ENCODE peak calls at places on chromosomes 5 and 9, in four cellular contexts. B is A549, M is Peyer's patch, V is GM12865. F is an unnamed sample.

GRCh38 chr9:90141723-90142122 is 500.9 kb downstream of the DIRAS2 start:
- DNase-seq in B (no peak), V (peak; percentile 17), M (no peak), F (no peak)

GRCh38 chr9:137486545-137487453 is 27.7 kb upstream of the NSMF start:
- DNase-seq in B (no peak), M (no peak), V (no peak), F (peak; percentile 55)

GRCh38 chr5:41929035-41929434 is 4.0 kb downstream of the FBXO4 start:
- DNase-seq in B (no peak), M (no peak), V (no peak), F (no peak)

GRCh38 chr5:16791036-16791705 is 144.9 kb downstream of the MYO10 start:
- DNase-seq in B (peak; percentile 55), V (peak; percentile 56), M (no peak), F (no peak)

GRCh38 chr5:169934990-169935389 is 45.3 kb downstream of the INSYN2B start:
- DNase-seq in V (no peak), B (no peak), M (no peak), F (no peak)

GRCh38 chr5:82312373-82312856 is 34.3 kb upstream of the RPS23 start:
- DNase-seq in M (peak; percentile 58), V (peak; percentile 37), B (peak; percentile 40), F (no peak)

GRCh38 chr5:145579336-145579735 is 255.8 kb downstream of the PRELID2 start:
- DNase-seq in M (no peak), B (no peak), V (no peak), F (no peak)

GRCh38 chr5:61734001-61734400 is 401.9 kb downstream of the ZSWIM6 start:
- DNase-seq in B (no peak), V (no peak), M (no peak), F (no peak)

GRCh38 chr9:272251-273213 is 57.9 kb downstream of the DOCK8 start:
- DNase-seq in B (no peak), V (peak; percentile 95), M (no peak), F (no peak)

GRCh38 chr5:16593013-16593412 is 23.8 kb downstream of the RETREG1 start:
- DNase-seq in M (no peak), B (no peak), V (no peak), F (no peak)

GRCh38 chr5:80870442-80870841 is 89.7 kb upstream of the RASGRF2 start:
- DNase-seq in M (no peak), B (no peak), V (no peak), F (no peak)

GRCh38 chr9:129432671-129433154 is 188.2 kb downstream of the C9orf50 start:
- DNase-seq in M (no peak), B (no peak), V (no peak), F (no peak)

GRCh38 chr5:171251519-171251918 is 57.5 kb upstream of the TLX3 start:
- DNase-seq in M (no peak), V (no peak), B (no peak), F (no peak)

DNA sequence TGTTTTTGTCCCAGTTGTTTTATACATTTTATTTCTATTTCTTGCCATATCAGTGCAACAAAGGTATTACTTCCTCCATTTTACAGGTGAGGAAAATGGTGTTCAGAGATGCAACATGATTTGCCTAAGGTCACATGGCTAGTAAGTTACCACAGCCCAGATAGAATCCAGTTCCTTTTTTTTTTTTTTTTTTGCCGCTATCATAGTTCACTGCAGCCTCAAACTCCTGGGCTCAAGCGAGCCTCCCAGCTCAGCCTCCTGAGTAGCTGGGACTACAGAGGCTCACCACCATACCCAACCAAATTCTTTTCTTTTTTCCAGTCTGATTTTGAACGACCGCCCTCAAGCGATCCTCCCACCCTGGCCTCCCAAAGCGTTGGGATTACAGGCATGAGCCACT is 480 bp upstream of the CCDC69 start:
- DNase-seq in M (no peak), V (peak; percentile 59), B (no peak), F (no peak)
- H3K4me3 ChIP-seq in M (peak overlapping the region; percentile 90), V (peak overlapping the region; percentile 76), B (peak overlapping the region; percentile 80), F (no peak overlapping the region)

DNA sequence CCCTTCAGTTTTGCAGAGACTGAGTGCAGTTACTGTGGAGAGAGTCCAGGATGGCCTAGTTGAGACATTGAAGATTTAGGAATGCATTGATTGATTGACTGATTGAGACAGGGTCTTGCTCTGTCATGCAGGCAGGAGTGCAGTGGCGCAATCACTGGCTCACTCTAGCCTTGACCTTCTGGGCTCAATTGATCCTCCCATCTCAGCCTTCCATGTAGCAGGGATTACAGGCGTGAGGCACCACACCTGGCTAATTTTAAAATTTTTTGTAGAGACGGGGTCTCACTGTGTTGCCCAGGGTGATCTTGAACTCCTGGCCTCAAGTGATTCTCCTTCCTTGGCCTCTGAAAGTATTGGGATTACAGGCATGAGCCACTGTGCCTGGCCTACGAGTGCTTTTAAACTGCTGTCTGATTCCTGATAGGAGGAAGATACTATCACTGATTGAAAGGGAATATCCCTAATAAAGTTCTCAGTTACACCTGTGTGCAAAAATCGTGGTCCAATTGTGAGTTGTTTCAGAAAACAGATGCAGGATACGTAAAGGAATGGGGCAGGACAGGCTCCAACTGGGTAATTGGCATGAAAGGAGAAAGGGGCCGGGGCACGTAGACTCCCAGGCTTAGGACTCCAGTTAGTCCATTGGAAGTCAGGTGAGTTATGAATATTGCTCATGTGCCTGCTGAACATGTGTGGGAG is 87.5 kb downstream of the KDM4C start:
- DNase-seq in M (no peak), B (no peak), V (no peak), F (no peak)
- H3K4me3 ChIP-seq in M (no peak overlapping the region), B (no peak overlapping the region), V (no peak overlapping the region), F (no peak overlapping the region)

DNA sequence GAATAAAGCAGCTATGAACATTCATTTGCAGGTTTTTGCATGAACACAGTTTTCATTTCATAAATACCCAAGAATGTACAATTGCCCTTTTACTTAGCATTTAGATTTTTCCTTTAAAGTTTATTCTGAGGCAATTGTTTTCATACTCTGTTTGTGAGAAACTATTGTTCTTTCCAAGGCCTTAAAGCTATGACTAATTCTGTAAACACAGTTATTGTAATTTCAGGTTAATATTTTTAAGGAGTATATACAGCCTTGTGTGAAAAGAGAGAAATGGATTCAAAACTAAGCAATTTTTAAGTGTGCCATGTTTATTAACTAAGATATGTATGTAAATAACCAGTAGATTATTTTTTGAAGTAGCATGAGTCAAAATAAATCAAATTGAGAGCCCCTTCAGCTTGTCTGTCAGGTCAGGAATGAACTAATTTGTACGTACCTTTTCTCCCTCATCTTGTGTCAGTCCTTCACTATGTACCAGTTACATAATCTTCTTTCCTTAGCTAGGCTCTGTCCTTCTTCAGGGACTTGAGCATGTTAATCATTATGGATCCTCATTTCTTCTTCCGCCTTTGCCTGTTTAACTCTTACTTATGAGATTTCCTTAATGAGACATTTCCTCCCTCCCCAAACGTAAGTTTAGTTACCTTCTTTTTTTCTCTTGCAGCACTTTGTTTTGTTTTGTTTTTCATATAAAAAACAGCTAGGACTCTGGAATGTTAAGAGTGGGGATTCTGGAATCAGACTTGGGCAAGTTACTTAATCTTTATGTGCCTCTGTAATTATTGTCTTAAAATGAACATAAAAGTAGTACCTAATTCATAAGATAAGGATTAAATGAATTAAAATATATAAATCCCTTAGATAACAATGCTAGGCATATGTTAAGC is 63.6 kb downstream of the NIPBL start:
- DNase-seq in M (no peak), V (no peak), B (no peak), F (no peak)
- H3K4me3 ChIP-seq in M (no peak overlapping the region), V (no peak overlapping the region), B (no peak overlapping the region), F (no peak overlapping the region)

GRCh38 chr5:10533218-10533617 is 30.7 kb upstream of the ANKRD33B start:
- DNase-seq in B (no peak), V (no peak), M (no peak), F (no peak)
- H3K4me3 ChIP-seq in B (no peak overlapping the region), V (no peak overlapping the region), M (no peak overlapping the region), F (no peak overlapping the region)

DNA sequence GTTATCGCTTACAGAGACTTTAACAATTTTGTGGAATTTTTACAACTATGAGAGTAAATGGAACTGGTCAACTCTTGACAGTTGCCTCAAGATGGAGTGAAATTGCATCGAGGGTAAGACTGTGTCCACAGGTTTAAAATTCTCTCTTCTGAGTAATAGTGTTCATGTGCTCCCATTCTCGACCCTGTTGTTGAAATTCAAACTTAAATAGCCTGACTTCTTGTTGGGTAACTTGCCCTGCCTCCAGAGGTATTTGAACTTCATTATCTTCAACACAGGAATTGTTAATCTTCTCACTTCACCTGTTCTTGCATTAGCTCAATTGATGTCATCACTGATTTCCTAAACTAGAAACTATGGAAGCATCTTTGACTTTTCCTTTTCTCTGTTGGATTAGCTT is 77.5 kb downstream of the PIP5K1B start:
- DNase-seq in M (no peak), B (no peak), V (no peak), F (no peak)
- H3K4me3 ChIP-seq in M (no peak overlapping the region), B (no peak overlapping the region), V (no peak overlapping the region), F (no peak overlapping the region)

GRCh38 chr9:92290785-92291429 is 2.6 kb downstream of the IARS1 start:
- DNase-seq in B (no peak), V (no peak), M (no peak), F (no peak)
- H3K4me3 ChIP-seq in B (peak overlapping the region; percentile 73), V (no peak overlapping the region), M (no peak overlapping the region), F (no peak overlapping the region)

GRCh38 chr5:173330856-173331206 is 2.6 kb upstream of the STC2 start:
- DNase-seq in M (no peak), B (no peak), V (no peak), F (no peak)

GRCh38 chr5:173328896-173329369 is 719 bp upstream of the STC2 start:
- DNase-seq in M (no peak), B (peak; percentile 47), V (peak; percentile 46), F (no peak)

GRCh38 chr5:173327948-173328895 is at the start of gene STC2:
- DNase-seq in B (peak; percentile 97), M (no peak), V (peak; percentile 90), F (peak; percentile 91)

GRCh38 chr5:173330151-173330855 is 2.1 kb upstream of the STC2 start:
- DNase-seq in M (no peak), V (no peak), B (no peak), F (no peak)

DNA sequence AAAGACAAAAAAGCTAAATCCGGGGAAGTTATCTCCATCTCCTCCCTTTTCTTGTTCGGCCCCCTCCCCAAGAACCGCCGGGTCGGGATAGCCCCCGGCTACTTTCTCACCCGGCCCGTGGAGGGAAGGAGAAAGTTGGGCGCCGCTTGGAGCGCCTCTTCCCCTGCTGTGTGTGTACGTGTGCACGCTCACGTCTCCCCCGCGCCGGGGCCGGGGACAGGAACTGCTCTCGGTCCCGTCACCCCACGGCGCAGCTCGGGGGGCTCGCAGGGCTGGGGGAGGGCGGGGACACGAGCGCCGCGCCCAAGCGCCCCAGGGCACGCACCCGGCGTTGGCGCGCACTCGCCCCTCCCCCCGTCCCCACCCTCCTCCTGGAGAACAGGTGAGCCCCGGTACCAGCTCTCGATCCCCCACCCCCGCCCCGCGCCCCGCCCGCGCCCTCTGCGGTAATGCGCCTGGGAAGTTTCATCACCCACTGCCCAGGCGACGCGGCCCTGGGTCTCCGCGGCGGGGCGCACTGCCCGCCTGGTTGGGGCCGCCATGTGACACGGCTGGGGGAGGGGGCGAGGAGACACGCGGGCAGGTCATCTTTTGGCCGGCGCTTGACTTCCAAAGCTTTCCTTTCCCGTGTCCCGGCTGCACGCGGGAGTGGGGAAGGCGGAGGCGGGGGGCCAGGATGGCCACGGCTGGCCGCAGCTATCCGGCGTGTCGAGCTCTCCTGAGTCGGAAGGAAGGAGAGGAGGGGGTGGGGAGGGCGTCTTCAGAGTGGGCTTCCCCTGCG is 1.3 kb upstream of the STC2 start:
- DNase-seq in V (peak; percentile 77), B (no peak), M (no peak), F (peak; percentile 66)
- H3K4me3 ChIP-seq in V (peak overlapping the region; percentile 90), B (peak overlapping the region; percentile 87), M (no peak overlapping the region), F (peak overlapping the region; percentile 7)

F was measured in right lobe of liver.